ENCODE peak calls at places on chromosomes 3 and 15, in five cellular contexts. One of them, this sample, is unnamed.

GRCh38 chr15:57527382-57528091 is 64.2 kb upstream of the MYZAP start:
- DNase-seq in endothelial cell: peak; percentile 27
- DNase-seq in iris pigment epithelial cell: peak; percentile 88
- DNase-seq in activated B cell treated with CpG ODN at 0.5 μM for 24 hours: peak; percentile 25
- DNase-seq in HepG2: peak; percentile 76
- DNase-seq in this sample: no peak

GRCh38 chr3:146277953-146278631 is 27.2 kb upstream of the PLSCR4 start:
- DNase-seq in activated B cell treated with CpG ODN at 0.5 μM for 24 hours: no peak
- DNase-seq in iris pigment epithelial cell: peak; percentile 93
- DNase-seq in HepG2: peak; percentile 4
- DNase-seq in endothelial cell: no peak
- DNase-seq in this sample: no peak

GRCh38 chr15:20340331-20340811 is 201.2 kb downstream of the GOLGA6L6 start:
- DNase-seq in activated B cell treated with CpG ODN at 0.5 μM for 24 hours: peak; percentile 43
- DNase-seq in HepG2: no peak
- DNase-seq in endothelial cell: peak; percentile 37
- DNase-seq in iris pigment epithelial cell: peak; percentile 39
- DNase-seq in this sample: peak; percentile 75

GRCh38 chr3:37456270-37456708 is 281.9 kb upstream of the LRRFIP2 start:
- DNase-seq in activated B cell treated with CpG ODN at 0.5 μM for 24 hours: no peak
- DNase-seq in HepG2: no peak
- DNase-seq in endothelial cell: no peak
- DNase-seq in iris pigment epithelial cell: no peak
- DNase-seq in this sample: peak; percentile 87

GRCh38 chr3:144096016-144096415 is 124.4 kb downstream of the DIPK2A start:
- DNase-seq in endothelial cell: no peak
- DNase-seq in iris pigment epithelial cell: no peak
- DNase-seq in HepG2: no peak
- DNase-seq in activated B cell treated with CpG ODN at 0.5 μM for 24 hours: no peak
- DNase-seq in this sample: no peak

GRCh38 chr3:99952306-99952705 is 134.6 kb downstream of the CMSS1 start:
- DNase-seq in iris pigment epithelial cell: peak; percentile 54
- DNase-seq in activated B cell treated with CpG ODN at 0.5 μM for 24 hours: no peak
- DNase-seq in HepG2: no peak
- DNase-seq in endothelial cell: no peak
- DNase-seq in this sample: no peak

GRCh38 chr3:111903067-111903511 is 44.0 kb downstream of the PHLDB2 start:
- DNase-seq in endothelial cell: no peak
- DNase-seq in iris pigment epithelial cell: peak; percentile 94
- DNase-seq in HepG2: no peak
- DNase-seq in activated B cell treated with CpG ODN at 0.5 μM for 24 hours: no peak
- DNase-seq in this sample: no peak

GRCh38 chr3:102078864-102079808 is 229.8 kb downstream of the NFKBIZ start:
- DNase-seq in activated B cell treated with CpG ODN at 0.5 μM for 24 hours: no peak
- DNase-seq in endothelial cell: no peak
- DNase-seq in iris pigment epithelial cell: no peak
- DNase-seq in HepG2: no peak
- DNase-seq in this sample: no peak

GRCh38 chr3:110810356-110810755 is 261.3 kb upstream of the NECTIN3 start:
- DNase-seq in activated B cell treated with CpG ODN at 0.5 μM for 24 hours: no peak
- DNase-seq in iris pigment epithelial cell: peak; percentile 38
- DNase-seq in endothelial cell: no peak
- DNase-seq in HepG2: no peak
- DNase-seq in this sample: no peak

GRCh38 chr15:90579213-90579612 is 49.5 kb downstream of the CRTC3 start:
- DNase-seq in HepG2: no peak
- DNase-seq in iris pigment epithelial cell: no peak
- DNase-seq in activated B cell treated with CpG ODN at 0.5 μM for 24 hours: no peak
- DNase-seq in endothelial cell: no peak
- DNase-seq in this sample: no peak

GRCh38 chr3:188049890-188050530 is 103.9 kb upstream of the LPP start:
- DNase-seq in HepG2: no peak
- DNase-seq in endothelial cell: no peak
- DNase-seq in activated B cell treated with CpG ODN at 0.5 μM for 24 hours: no peak
- DNase-seq in iris pigment epithelial cell: no peak
- DNase-seq in this sample: no peak

GRCh38 chr3:22893631-22894377 is 309.3 kb upstream of the UBE2E2 start:
- DNase-seq in iris pigment epithelial cell: no peak
- DNase-seq in activated B cell treated with CpG ODN at 0.5 μM for 24 hours: no peak
- DNase-seq in HepG2: no peak
- DNase-seq in endothelial cell: no peak
- DNase-seq in this sample: no peak

GRCh38 chr3:46700772-46701171 is 420 bp upstream of the TMIE start:
- DNase-seq in HepG2: no peak
- DNase-seq in iris pigment epithelial cell: no peak
- DNase-seq in activated B cell treated with CpG ODN at 0.5 μM for 24 hours: no peak
- DNase-seq in endothelial cell: no peak
- DNase-seq in this sample: peak; percentile 51

GRCh38 chr3:133469140-133469731 is 69.4 kb downstream of the BFSP2 start:
- DNase-seq in endothelial cell: no peak
- DNase-seq in HepG2: peak; percentile 91
- DNase-seq in activated B cell treated with CpG ODN at 0.5 μM for 24 hours: no peak
- DNase-seq in iris pigment epithelial cell: peak; percentile 47
- DNase-seq in this sample: peak; percentile 38

GRCh38 chr3:42071720-42072582 is 19.2 kb upstream of the TRAK1 start:
- DNase-seq in HepG2: peak; percentile 39
- DNase-seq in endothelial cell: no peak
- DNase-seq in activated B cell treated with CpG ODN at 0.5 μM for 24 hours: no peak
- DNase-seq in iris pigment epithelial cell: peak; percentile 70
- DNase-seq in this sample: peak; percentile 81

GRCh38 chr3:46613313-46614005 is 1.1 kb downstream of the FAM240A start:
- DNase-seq in activated B cell treated with CpG ODN at 0.5 μM for 24 hours: no peak
- DNase-seq in iris pigment epithelial cell: no peak
- DNase-seq in endothelial cell: no peak
- DNase-seq in HepG2: no peak
- DNase-seq in this sample: no peak

GRCh38 chr3:149204390-149204991 is 17.1 kb downstream of the CP start:
- DNase-seq in activated B cell treated with CpG ODN at 0.5 μM for 24 hours: no peak
- DNase-seq in HepG2: peak; percentile 73
- DNase-seq in iris pigment epithelial cell: no peak
- DNase-seq in endothelial cell: no peak
- DNase-seq in this sample: no peak

GRCh38 chr3:135456182-135456790 is 509.2 kb upstream of the PPP2R3A start:
- DNase-seq in endothelial cell: peak; percentile 31
- DNase-seq in activated B cell treated with CpG ODN at 0.5 μM for 24 hours: no peak
- DNase-seq in iris pigment epithelial cell: no peak
- DNase-seq in HepG2: no peak
- DNase-seq in this sample: no peak

GRCh38 chr3:12579919-12580318 is 23.0 kb downstream of the MKRN2 start:
- DNase-seq in endothelial cell: no peak
- DNase-seq in HepG2: no peak
- DNase-seq in activated B cell treated with CpG ODN at 0.5 μM for 24 hours: no peak
- DNase-seq in iris pigment epithelial cell: peak; percentile 83
- DNase-seq in this sample: no peak

GRCh38 chr3:106542101-106542769 is 673.4 kb upstream of the CBLB start:
- DNase-seq in activated B cell treated with CpG ODN at 0.5 μM for 24 hours: no peak
- DNase-seq in HepG2: no peak
- DNase-seq in endothelial cell: no peak
- DNase-seq in iris pigment epithelial cell: peak; percentile 51
- DNase-seq in this sample: no peak

GRCh38 chr3:89180334-89180733 is 72.9 kb downstream of the EPHA3 start:
- DNase-seq in HepG2: no peak
- DNase-seq in iris pigment epithelial cell: no peak
- DNase-seq in endothelial cell: no peak
- DNase-seq in activated B cell treated with CpG ODN at 0.5 μM for 24 hours: no peak
- DNase-seq in this sample: no peak

GRCh38 chr3:65871305-65872141 is 167.2 kb downstream of the MAGI1 start:
- DNase-seq in HepG2: peak; percentile 38
- DNase-seq in iris pigment epithelial cell: no peak
- DNase-seq in activated B cell treated with CpG ODN at 0.5 μM for 24 hours: no peak
- DNase-seq in endothelial cell: no peak
- DNase-seq in this sample: peak; percentile 40

GRCh38 chr3:187012609-187013051 is 82.3 kb downstream of the ST6GAL1 start:
- DNase-seq in HepG2: no peak
- DNase-seq in activated B cell treated with CpG ODN at 0.5 μM for 24 hours: no peak
- DNase-seq in iris pigment epithelial cell: peak; percentile 54
- DNase-seq in endothelial cell: peak; percentile 14
- DNase-seq in this sample: no peak

GRCh38 chr15:33094336-33094735 is 100.2 kb downstream of the FMN1 start:
- DNase-seq in HepG2: no peak
- DNase-seq in endothelial cell: no peak
- DNase-seq in activated B cell treated with CpG ODN at 0.5 μM for 24 hours: no peak
- DNase-seq in iris pigment epithelial cell: peak; percentile 50
- DNase-seq in this sample: no peak

GRCh38 chr15:71455107-71455506 is 339.8 kb downstream of the THSD4 start:
- DNase-seq in HepG2: no peak
- DNase-seq in endothelial cell: no peak
- DNase-seq in activated B cell treated with CpG ODN at 0.5 μM for 24 hours: no peak
- DNase-seq in iris pigment epithelial cell: peak; percentile 88
- DNase-seq in this sample: no peak